ENCODE peak calls at places on chromosomes 4 and X, in seven cellular contexts. One of them, this sample, is unnamed.

GRCh38 chrX:134520860-134521390 is 61.0 kb downstream of the HPRT1 start:
- DNase-seq in transverse colon: peak
- DNase-seq in RWPE2: no peak
- DNase-seq in omental fat pad: no peak
- DNase-seq in stimulated activated CD4-positive, alpha-beta T cell treated with anti-CD3 and anti-CD28 coated beads, Interleukin-15, amount 100 ng/mL, for 1 hour: no peak
- DNase-seq in NCI-H1092: peak
- DNase-seq in GM10248: peak
- DNase-seq in this sample: no peak

GRCh38 chrX:69093960-69094935 is 71.0 kb downstream of the PJA1 start:
- DNase-seq in transverse colon: peak
- DNase-seq in GM10248: peak
- DNase-seq in omental fat pad: no peak
- DNase-seq in NCI-H1092: peak
- DNase-seq in stimulated activated CD4-positive, alpha-beta T cell treated with anti-CD3 and anti-CD28 coated beads, Interleukin-15, amount 100 ng/mL, for 1 hour: no peak
- DNase-seq in RWPE2: no peak
- DNase-seq in this sample: no peak

GRCh38 chr4:21827575-21827974 is 121.0 kb downstream of the KCNIP4 start:
- DNase-seq in NCI-H1092: no peak
- DNase-seq in transverse colon: no peak
- DNase-seq in stimulated activated CD4-positive, alpha-beta T cell treated with anti-CD3 and anti-CD28 coated beads, Interleukin-15, amount 100 ng/mL, for 1 hour: no peak
- DNase-seq in omental fat pad: no peak
- DNase-seq in RWPE2: no peak
- DNase-seq in GM10248: no peak
- DNase-seq in this sample: no peak

GRCh38 chrX:40952855-40953254 is 132.4 kb upstream of the USP9X start:
- DNase-seq in stimulated activated CD4-positive, alpha-beta T cell treated with anti-CD3 and anti-CD28 coated beads, Interleukin-15, amount 100 ng/mL, for 1 hour: no peak
- DNase-seq in transverse colon: no peak
- DNase-seq in omental fat pad: no peak
- DNase-seq in GM10248: peak
- DNase-seq in NCI-H1092: no peak
- DNase-seq in RWPE2: no peak
- DNase-seq in this sample: no peak

GRCh38 chr4:119299221-119300071 is 22.5 kb downstream of the FABP2 start:
- DNase-seq in RWPE2: no peak
- DNase-seq in stimulated activated CD4-positive, alpha-beta T cell treated with anti-CD3 and anti-CD28 coated beads, Interleukin-15, amount 100 ng/mL, for 1 hour: no peak
- DNase-seq in omental fat pad: no peak
- DNase-seq in transverse colon: no peak
- DNase-seq in GM10248: peak
- DNase-seq in NCI-H1092: no peak
- DNase-seq in this sample: no peak

GRCh38 chr4:150209140-150209829 is 131.0 kb downstream of the DCLK2 start:
- DNase-seq in GM10248: peak
- DNase-seq in RWPE2: no peak
- DNase-seq in stimulated activated CD4-positive, alpha-beta T cell treated with anti-CD3 and anti-CD28 coated beads, Interleukin-15, amount 100 ng/mL, for 1 hour: no peak
- DNase-seq in omental fat pad: peak
- DNase-seq in transverse colon: peak
- DNase-seq in NCI-H1092: peak
- DNase-seq in this sample: no peak

GRCh38 chr4:10077101-10077491 is 39.5 kb downstream of the WDR1 start:
- DNase-seq in omental fat pad: no peak
- DNase-seq in NCI-H1092: no peak
- DNase-seq in RWPE2: peak
- DNase-seq in stimulated activated CD4-positive, alpha-beta T cell treated with anti-CD3 and anti-CD28 coated beads, Interleukin-15, amount 100 ng/mL, for 1 hour: no peak
- DNase-seq in transverse colon: no peak
- DNase-seq in GM10248: no peak
- DNase-seq in this sample: no peak

GRCh38 chr4:113899260-113900177 is 79.9 kb downstream of the ARSJ start:
- DNase-seq in NCI-H1092: no peak
- DNase-seq in GM10248: no peak
- DNase-seq in RWPE2: no peak
- DNase-seq in omental fat pad: no peak
- DNase-seq in transverse colon: peak
- DNase-seq in stimulated activated CD4-positive, alpha-beta T cell treated with anti-CD3 and anti-CD28 coated beads, Interleukin-15, amount 100 ng/mL, for 1 hour: no peak
- DNase-seq in this sample: no peak

GRCh38 chrX:107674480-107675364 is 46.4 kb downstream of the PRPS1 start:
- DNase-seq in GM10248: no peak
- DNase-seq in NCI-H1092: no peak
- DNase-seq in RWPE2: no peak
- DNase-seq in omental fat pad: no peak
- DNase-seq in transverse colon: peak
- DNase-seq in stimulated activated CD4-positive, alpha-beta T cell treated with anti-CD3 and anti-CD28 coated beads, Interleukin-15, amount 100 ng/mL, for 1 hour: no peak
- DNase-seq in this sample: no peak

GRCh38 chrX:44872319-44872816 is 620 bp upstream of the KDM6A start:
- DNase-seq in transverse colon: peak
- DNase-seq in stimulated activated CD4-positive, alpha-beta T cell treated with anti-CD3 and anti-CD28 coated beads, Interleukin-15, amount 100 ng/mL, for 1 hour: peak
- DNase-seq in GM10248: peak
- DNase-seq in omental fat pad: no peak
- DNase-seq in NCI-H1092: no peak
- DNase-seq in RWPE2: no peak
- DNase-seq in this sample: no peak